ENCODE peak calls at places on chromosomes 7 and 10, in eight cellular contexts. T is stimulated activated naive B cell treated with anti-CD40 and anti-IgM and Interleukin-4, amounts not matched to agents 10 μg/mL and 1 μg/mL and 100 μg/mL, for 72 hours; I is stimulated activated CD8-positive, alpha-beta memory T cell treated with anti-CD3 and anti-CD28 coated beads, Interleukin-7, amount 100 ng/mL, for 24 hours; G is brain microvascular endothelial cell; S is Peyer's patch; Y is uterus; M is kidney; L is lower leg skin. J is an unnamed sample.

GRCh38 chr7:7830122-7830878 is 111.9 kb upstream of the RPA3 start:
- DNase-seq in L (no peak), S (no peak), G (no peak), T (no peak), M (no peak), Y (no peak), I (no peak), J (no peak)

GRCh38 chr10:9762966-9763656 is 1254.6 kb upstream of the CELF2 start:
- DNase-seq in T (no peak), I (no peak), G (peak; percentile 91), Y (no peak), S (no peak), L (no peak), M (no peak), J (no peak)

GRCh38 chr10:43942096-43942885 is 293.6 kb upstream of the ZNF32 start:
- DNase-seq in L (no peak), S (no peak), M (no peak), G (no peak), T (no peak), I (no peak), Y (no peak), J (peak; percentile 54)

GRCh38 chr10:103708627-103709288 is 146.6 kb downstream of the SH3PXD2A start:
- DNase-seq in I (no peak), M (no peak), Y (no peak), G (no peak), L (no peak), T (no peak), S (no peak), J (no peak)

GRCh38 chr7:107628461-107629064 is 32.1 kb upstream of the SLC26A4 start:
- DNase-seq in Y (no peak), T (peak; percentile 6), L (no peak), M (no peak), I (no peak), G (no peak), S (peak; percentile 57), J (peak; percentile 83)

GRCh38 chr10:128985036-128985435 is 482.0 kb upstream of the MGMT start:
- DNase-seq in M (no peak), S (no peak), I (no peak), G (no peak), Y (no peak), T (no peak), L (no peak), J (peak; percentile 41)

GRCh38 chr7:91852263-91852741 is 28.2 kb downstream of the MTERF1 start:
- DNase-seq in T (no peak), G (peak; percentile 49), S (no peak), Y (no peak), M (no peak), L (no peak), I (no peak), J (no peak)

GRCh38 chr7:5243295-5243694 is 39.4 kb upstream of the SLC29A4 start:
- DNase-seq in L (no peak), I (no peak), G (no peak), S (no peak), Y (no peak), T (no peak), M (no peak), J (no peak)

GRCh38 chr10:77949167-77949566 is 22.6 kb upstream of the DLG5 start:
- DNase-seq in Y (peak; percentile 31), L (no peak), S (no peak), G (peak; percentile 42), T (no peak), I (no peak), M (peak; percentile 81), J (no peak)

GRCh38 chr7:41459183-41459582 is 243.7 kb downstream of the INHBA start:
- DNase-seq in Y (no peak), S (no peak), G (no peak), L (no peak), M (no peak), I (no peak), T (no peak), J (no peak)

GRCh38 chr10:78203915-78204818 is 170.5 kb downstream of the RPS24 start:
- DNase-seq in S (no peak), M (no peak), Y (peak; percentile 44), T (no peak), L (no peak), G (no peak), I (no peak), J (no peak)

GRCh38 chr7:33762153-33762902 is 143.0 kb upstream of the BMPER start:
- DNase-seq in T (no peak), L (no peak), I (no peak), S (no peak), Y (no peak), G (no peak), M (no peak), J (no peak)

GRCh38 chr10:24552346-24553016 is 171.2 kb downstream of the ARHGAP21 start:
- DNase-seq in L (peak; percentile 32), S (peak; percentile 73), T (peak; percentile 4), Y (no peak), M (peak; percentile 80), I (no peak), G (no peak), J (no peak)

GRCh38 chr10:103884681-103885139 is 29.3 kb upstream of the SH3PXD2A start:
- DNase-seq in S (no peak), G (peak; percentile 61), T (peak; percentile 6), Y (peak; percentile 21), L (no peak), M (no peak), I (no peak), J (no peak)

GRCh38 chr7:38863609-38864291 is 45.2 kb downstream of the VPS41 start:
- DNase-seq in G (no peak), I (no peak), Y (no peak), L (no peak), M (peak; percentile 83), T (no peak), S (no peak), J (no peak)

GRCh38 chr10:50508315-50509051 is 115.3 kb downstream of the SGMS1 start:
- DNase-seq in M (no peak), L (no peak), T (peak; percentile 28), S (no peak), I (no peak), G (no peak), Y (no peak), J (no peak)

GRCh38 chr10:4847580-4848020 is 21.6 kb downstream of the AKR1E2 start:
- DNase-seq in I (no peak), L (no peak), S (no peak), Y (no peak), M (no peak), T (no peak), G (peak; percentile 62), J (no peak)

GRCh38 chr7:151468214-151469023 is 28.5 kb upstream of the CRYGN start:
- DNase-seq in T (no peak), M (no peak), I (no peak), L (no peak), S (no peak), G (no peak), Y (no peak), J (no peak)

GRCh38 chr7:156732091-156732621 is 91.6 kb downstream of the RNF32 start:
- DNase-seq in L (no peak), M (no peak), Y (no peak), I (no peak), G (peak; percentile 21), T (no peak), S (no peak), J (no peak)

GRCh38 chr10:5987747-5988146 is 10.4 kb upstream of the IL15RA start:
- DNase-seq in S (no peak), T (no peak), M (no peak), G (no peak), I (no peak), Y (peak; percentile 75), L (peak; percentile 82), J (no peak)

GRCh38 chr7:150389532-150389816 is 10.3 kb downstream of the ZNF775 start:
- DNase-seq in G (no peak), Y (no peak), M (no peak), I (no peak), S (no peak), L (no peak), T (no peak), J (peak; percentile 20)

GRCh38 chr7:101031082-101031481 is 11.2 kb downstream of the MUC17 start:
- DNase-seq in Y (no peak), T (no peak), S (no peak), G (no peak), M (peak; percentile 10), I (no peak), L (no peak), J (no peak)

J was measured in spleen.